ENCODE peak calls at places on chromosomes 4 and X, in nine cellular contexts. X is HCT116, P is A549, Z is transverse colon, Q is suprapubic skin, L is adrenal gland, R is HepG2, W is testis, H is tibial nerve. G is an unnamed sample.
A peak's percentile ranks its signal among the peaks of the same experiment; 100 is the strongest.

GRCh38 chr4:144355809-144356757 is 215.6 kb upstream of the GYPA start:
- DNase-seq in X (peak; percentile 67), P (peak; percentile 73), Z (peak; percentile 11), Q (no peak), L (peak; percentile 27), R (peak; percentile 3), W (peak; percentile 70), H (peak; percentile 36), G (peak; percentile 2)

GRCh38 chrX:70826715-70827114 is 81.8 kb downstream of the TEX11 start:
- DNase-seq in X (no peak), P (no peak), Z (no peak), Q (no peak), L (peak; percentile 23), R (no peak), W (no peak), H (no peak), G (no peak)

GRCh38 chrX:5644786-5645185 is 583.9 kb downstream of the NLGN4X start:
- DNase-seq in X (no peak), P (no peak), Z (no peak), Q (no peak), L (no peak), R (no peak), W (no peak), H (no peak), G (no peak)

GRCh38 chr4:158769175-158769831 is 477 bp downstream of the FNIP2 start:
- DNase-seq in X (no peak), P (no peak), Z (peak; percentile 37), Q (peak; percentile 75), L (peak; percentile 46), R (no peak), W (peak; percentile 35), H (no peak), G (peak; percentile 79)

GRCh38 chr4:30716671-30717207 is 3.4 kb upstream of the PCDH7 start:
- DNase-seq in X (no peak), P (no peak), Z (no peak), Q (no peak), L (no peak), R (no peak), W (no peak), H (no peak), G (no peak)

GRCh38 chrX:16743604-16744325 is 24.4 kb downstream of the SYAP1 start:
- DNase-seq in X (no peak), P (peak; percentile 61), Z (no peak), Q (no peak), L (peak; percentile 52), R (no peak), W (no peak), H (no peak), G (no peak)

GRCh38 chr4:83644677-83645639 is 109.0 kb downstream of the GPAT3 start:
- DNase-seq in X (peak; percentile 57), P (peak; percentile 68), Z (no peak), Q (no peak), L (no peak), R (peak; percentile 52), W (peak; percentile 30), H (peak; percentile 24), G (peak; percentile 85)

GRCh38 chrX:78548012-78548411 is 111.1 kb downstream of the RTL3 start:
- DNase-seq in X (no peak), P (no peak), Z (no peak), Q (no peak), L (no peak), R (no peak), W (no peak), H (no peak), G (no peak)

GRCh38 chr4:127788517-127788916 is 6.4 kb downstream of the HSPA4L start:
- DNase-seq in X (peak; percentile 18), P (peak; percentile 14), Z (no peak), Q (no peak), L (no peak), R (peak; percentile 40), W (no peak), H (no peak), G (peak; percentile 41)

GRCh38 chrX:154469880-154470279 is 9.2 kb downstream of the LAGE3 start:
- DNase-seq in X (no peak), P (no peak), Z (no peak), Q (no peak), L (no peak), R (no peak), W (no peak), H (no peak), G (no peak)

GRCh38 chr4:7513731-7514130 is 79.0 kb upstream of the PSAPL1 start:
- DNase-seq in X (no peak), P (no peak), Z (no peak), Q (no peak), L (no peak), R (no peak), W (no peak), H (no peak), G (no peak)

DNA sequence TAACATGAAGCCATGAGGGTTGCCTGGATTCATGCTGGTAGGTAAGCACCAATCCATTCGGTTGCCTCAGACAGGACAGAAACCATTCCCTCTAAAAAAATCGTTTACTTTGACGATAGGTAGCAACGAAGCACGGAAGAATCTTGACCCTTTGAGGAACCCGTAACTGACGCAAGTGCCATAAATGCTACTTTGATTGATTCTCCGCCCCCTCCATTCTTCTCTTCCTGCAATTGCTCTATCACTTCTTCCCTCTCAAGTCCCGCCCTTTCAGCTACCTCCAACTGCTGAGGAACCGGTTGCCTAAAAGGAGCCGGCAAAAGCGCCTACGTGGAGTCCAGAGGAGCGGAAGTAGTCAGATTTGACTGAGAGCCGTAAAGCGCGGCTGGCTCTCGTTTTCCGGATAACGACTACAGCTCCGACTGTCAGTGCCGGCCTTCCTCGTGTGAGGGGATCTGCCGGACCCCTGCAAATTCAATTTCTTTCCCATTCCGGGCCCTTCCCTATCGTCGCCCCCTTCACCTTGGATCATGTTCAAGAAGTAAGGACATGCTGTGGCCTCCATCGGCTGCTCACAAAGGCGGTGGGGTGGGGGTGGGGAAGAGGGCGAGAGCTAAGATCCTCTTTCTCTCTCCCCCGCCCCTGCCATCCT is at the start of gene MCTS1:
- DNase-seq in X (peak; percentile 95), P (peak; percentile 98), Z (peak; percentile 89), Q (peak; percentile 87), L (peak; percentile 85), R (peak; percentile 89), W (peak; percentile 90), H (peak; percentile 71), G (peak; percentile 87)
- TF ChIP-seq POLR2A in X (no peak), P (peak; percentile 34), Z (peak; percentile 58), Q (no peak), L (no peak), R (no peak), W (no peak), H (peak; percentile 34), G (peak; percentile 72)

GRCh38 chrX:64977051-64977450 is 801 bp upstream of the ZC4H2 start:
- DNase-seq in X (no peak), P (no peak), Z (no peak), Q (no peak), L (no peak), R (no peak), W (no peak), H (no peak), G (no peak)
- TF ChIP-seq POLR2A in X (no peak), P (no peak), Z (no peak), Q (no peak), L (no peak), R (no peak), W (no peak), H (no peak), G (no peak)

DNA sequence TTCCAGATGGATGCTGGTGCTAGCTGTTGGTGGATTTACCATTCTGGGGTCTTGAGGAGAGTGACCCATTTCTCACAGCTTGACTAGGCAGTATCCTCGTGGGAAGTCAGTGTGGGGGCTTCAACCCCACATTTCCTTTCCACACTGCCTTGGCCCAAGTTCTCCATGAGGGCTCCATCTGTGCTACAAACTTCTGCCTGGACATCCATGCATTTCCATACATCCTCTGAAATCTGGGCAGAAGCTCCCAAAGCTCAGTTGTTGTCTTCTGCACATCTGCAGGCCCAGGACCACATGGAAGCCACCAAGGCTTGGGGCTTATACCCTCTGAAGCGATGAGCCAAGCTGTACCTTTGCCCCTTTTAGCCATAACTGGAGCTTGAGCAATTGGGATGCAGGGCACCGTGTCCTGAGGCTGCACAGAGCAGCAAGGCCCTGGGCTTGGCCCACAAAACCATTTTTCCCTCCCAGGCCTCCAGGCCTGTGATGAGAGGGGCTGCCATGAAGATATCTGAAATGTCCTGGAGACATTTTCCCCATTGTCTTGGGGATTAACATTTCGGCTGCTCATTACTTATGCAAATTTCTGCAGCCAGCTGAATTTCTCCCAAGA is 248.7 kb upstream of the ANKRD50 start:
- DNase-seq in X (no peak), P (no peak), Z (no peak), Q (no peak), L (no peak), R (no peak), W (no peak), H (no peak), G (no peak)
- TF ChIP-seq POLR2A in X (no peak), P (no peak), Z (no peak), Q (no peak), L (no peak), R (no peak), W (no peak), H (no peak), G (no peak)

GRCh38 chrX:68500105-68500504 is 1.3 kb downstream of the YIPF6 start:
- DNase-seq in X (no peak), P (no peak), Z (no peak), Q (no peak), L (no peak), R (no peak), W (no peak), H (no peak), G (no peak)

GRCh38 chrX:68504237-68504636 is 5.4 kb downstream of the YIPF6 start:
- DNase-seq in X (no peak), P (peak; percentile 59), Z (no peak), Q (no peak), L (no peak), R (no peak), W (no peak), H (no peak), G (peak; percentile 13)

GRCh38 chrX:68498044-68498507 is 775 bp upstream of the YIPF6 start:
- DNase-seq in X (no peak), P (peak; percentile 29), Z (no peak), Q (no peak), L (no peak), R (peak; percentile 19), W (no peak), H (no peak), G (peak; percentile 65)

GRCh38 chrX:68503830-68504229 is 5.0 kb downstream of the YIPF6 start:
- DNase-seq in X (no peak), P (no peak), Z (no peak), Q (no peak), L (no peak), R (no peak), W (no peak), H (no peak), G (no peak)

DNA sequence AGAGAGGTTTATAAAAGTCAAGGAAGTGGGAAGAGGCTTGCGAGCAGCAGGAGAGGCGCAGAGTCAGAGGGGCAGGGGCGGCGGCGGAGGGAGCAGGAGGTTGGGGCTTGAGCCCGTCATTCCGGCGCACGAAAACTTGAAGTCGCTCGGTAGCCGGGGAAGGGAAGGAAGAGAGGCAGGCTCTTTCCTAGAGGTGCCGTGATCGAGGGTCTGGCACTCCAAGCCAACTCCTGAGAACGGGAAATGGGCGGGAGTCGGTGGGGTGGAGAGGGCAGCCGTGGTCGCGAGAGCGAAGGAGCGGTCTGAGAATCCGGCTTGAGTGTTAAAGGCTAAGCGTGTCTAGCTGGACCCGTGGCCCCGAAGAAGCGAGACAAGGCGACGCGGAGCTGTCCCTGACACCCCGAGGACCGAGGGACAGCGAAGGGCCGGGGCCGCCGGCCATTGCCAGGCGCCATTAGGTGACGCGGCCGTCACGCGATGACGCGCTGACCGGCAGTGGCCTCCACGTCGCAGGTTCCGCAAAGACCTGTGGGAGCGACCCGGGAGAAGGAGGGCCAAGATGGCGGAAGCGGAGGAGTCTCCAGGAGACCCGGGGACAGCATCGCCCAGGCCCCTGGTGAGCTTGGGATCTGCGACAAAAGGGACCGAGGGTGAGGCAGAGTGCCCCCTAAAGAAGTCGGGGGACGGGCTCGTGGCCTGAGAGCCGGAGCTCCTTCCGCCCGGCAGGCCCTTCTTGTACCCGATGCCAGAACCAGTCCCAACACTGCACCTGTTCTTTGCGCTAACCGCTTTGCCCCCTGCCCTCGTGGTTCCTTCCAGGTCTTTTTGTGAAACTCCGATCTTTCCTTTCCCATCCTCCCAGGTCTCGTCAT is at the start of gene YIPF6:
- DNase-seq in X (peak; percentile 40), P (peak; percentile 85), Z (peak; percentile 83), Q (peak; percentile 85), L (peak; percentile 78), R (peak; percentile 55), W (peak; percentile 85), H (peak; percentile 59), G (peak; percentile 86)
- TF ChIP-seq POLR2A in X (peak; percentile 85), P (peak; percentile 97), Z (peak; percentile 87), Q (no peak), L (peak; percentile 73), R (peak; percentile 93), W (no peak), H (peak; percentile 78), G (peak; percentile 98)

G was measured in erythroblast.